ENCODE peak calls at places on chromosome 20, in four cellular contexts. One of them, this sample, is unnamed.

GRCh38 chr20:35291654-35292503 is at the start of gene FAM83C:
- DNase-seq in A549: no peak
- DNase-seq in HepG2: no peak
- DNase-seq in K562: no peak
- DNase-seq in this sample: no peak

GRCh38 chr20:58127731-58128130 is 100.7 kb downstream of the ANKRD60 start:
- DNase-seq in A549: no peak
- DNase-seq in HepG2: peak
- DNase-seq in K562: no peak
- DNase-seq in this sample: no peak

GRCh38 chr20:44475694-44476560 is at the start of gene TTPAL:
- DNase-seq in HepG2: peak
- DNase-seq in A549: peak
- DNase-seq in K562: peak
- DNase-seq in this sample: peak

GRCh38 chr20:20138301-20139064 is 86.2 kb downstream of the CFAP61 start:
- DNase-seq in A549: no peak
- DNase-seq in HepG2: no peak
- DNase-seq in K562: no peak
- DNase-seq in this sample: no peak

GRCh38 chr20:17843246-17844132 is 125.1 kb downstream of the SNX5 start:
- DNase-seq in HepG2: no peak
- DNase-seq in K562: no peak
- DNase-seq in A549: no peak
- DNase-seq in this sample: no peak

GRCh38 chr20:17538517-17539170 is 7.5 kb upstream of the BFSP1 start:
- DNase-seq in K562: peak
- DNase-seq in A549: peak
- DNase-seq in HepG2: no peak
- DNase-seq in this sample: no peak

GRCh38 chr20:381581-382290 is 1.2 kb downstream of the TRIB3 start:
- DNase-seq in HepG2: peak
- DNase-seq in A549: peak
- DNase-seq in K562: peak
- DNase-seq in this sample: no peak

GRCh38 chr20:58710481-58711265 is 18.1 kb downstream of the NPEPL1 start:
- DNase-seq in HepG2: no peak
- DNase-seq in A549: no peak
- DNase-seq in K562: no peak
- DNase-seq in this sample: no peak

GRCh38 chr20:24672886-24673677 is 203.7 kb downstream of the SYNDIG1 start:
- DNase-seq in K562: no peak
- DNase-seq in HepG2: no peak
- DNase-seq in A549: peak
- DNase-seq in this sample: no peak

GRCh38 chr20:18066421-18067333 is 9.0 kb upstream of the OVOL2 start:
- DNase-seq in HepG2: peak
- DNase-seq in A549: no peak
- DNase-seq in K562: no peak
- DNase-seq in this sample: no peak

GRCh38 chr20:50277064-50277415 is 86.4 kb downstream of the CEBPB start:
- DNase-seq in A549: no peak
- DNase-seq in K562: no peak
- DNase-seq in HepG2: no peak
- DNase-seq in this sample: no peak

GRCh38 chr20:18202966-18203365 is 65.3 kb downstream of the KAT14 start:
- DNase-seq in HepG2: no peak
- DNase-seq in A549: no peak
- DNase-seq in K562: no peak
- DNase-seq in this sample: no peak

GRCh38 chr20:49594143-49594928 is 26.4 kb upstream of the PTGIS start:
- DNase-seq in A549: no peak
- DNase-seq in HepG2: no peak
- DNase-seq in K562: no peak
- DNase-seq in this sample: no peak

GRCh38 chr20:44052166-44052565 is 134.8 kb downstream of the JPH2 start:
- DNase-seq in A549: no peak
- DNase-seq in HepG2: no peak
- DNase-seq in K562: no peak
- DNase-seq in this sample: no peak

GRCh38 chr20:7085448-7085847 is 318.0 kb downstream of the BMP2 start:
- DNase-seq in A549: no peak
- DNase-seq in K562: no peak
- DNase-seq in HepG2: no peak
- DNase-seq in this sample: no peak

GRCh38 chr20:58457083-58457680 is 58.0 kb downstream of the APCDD1L start:
- DNase-seq in K562: no peak
- DNase-seq in A549: no peak
- DNase-seq in HepG2: no peak
- DNase-seq in this sample: no peak

GRCh38 chr20:49325981-49326380 is 48.1 kb upstream of the ZNFX1 start:
- DNase-seq in A549: no peak
- DNase-seq in HepG2: no peak
- DNase-seq in K562: no peak
- DNase-seq in this sample: no peak

GRCh38 chr20:38883081-38883980 is 42.9 kb upstream of the FAM83D start:
- DNase-seq in A549: no peak
- DNase-seq in HepG2: no peak
- DNase-seq in K562: no peak
- DNase-seq in this sample: no peak
- H3K4me3 ChIP-seq in A549: no peak
- H3K4me3 ChIP-seq in HepG2: no peak
- H3K4me3 ChIP-seq in K562: no peak
- H3K4me3 ChIP-seq in this sample: no peak

GRCh38 chr20:8854566-8854965 is 214.3 kb upstream of the PLCB4 start:
- DNase-seq in K562: no peak
- DNase-seq in A549: no peak
- DNase-seq in HepG2: no peak
- DNase-seq in this sample: no peak
- TF ChIP-seq USF2 in K562: no peak
- TF ChIP-seq USF2 in A549: no peak
- TF ChIP-seq USF2 in HepG2: no peak
- TF ChIP-seq USF2 in this sample: no peak

GRCh38 chr20:60272790-60273189 is 314.6 kb downstream of the CDH26 start:
- DNase-seq in A549: no peak
- DNase-seq in HepG2: no peak
- DNase-seq in K562: no peak
- DNase-seq in this sample: no peak

GRCh38 chr20:60268502-60268901 is 310.3 kb downstream of the CDH26 start:
- DNase-seq in HepG2: no peak
- DNase-seq in K562: peak
- DNase-seq in A549: no peak
- DNase-seq in this sample: no peak

GRCh38 chr20:60270341-60270740 is 312.1 kb downstream of the CDH26 start:
- DNase-seq in HepG2: no peak
- DNase-seq in A549: no peak
- DNase-seq in K562: no peak
- DNase-seq in this sample: no peak

GRCh38 chr20:60269571-60270162 is 311.4 kb downstream of the CDH26 start:
- DNase-seq in A549: no peak
- DNase-seq in K562: no peak
- DNase-seq in HepG2: no peak
- DNase-seq in this sample: no peak

GRCh38 chr20:60271597-60271996 is 313.4 kb downstream of the CDH26 start:
- DNase-seq in A549: peak
- DNase-seq in K562: peak
- DNase-seq in HepG2: no peak
- DNase-seq in this sample: no peak
- TF ChIP-seq JUN in A549: no peak
- TF ChIP-seq JUN in K562: no peak
- TF ChIP-seq JUN in HepG2: no peak
- TF ChIP-seq JUN in this sample: no peak

GRCh38 chr20:46312075-46312944 is 4.0 kb upstream of the CDH22 start:
- DNase-seq in K562: peak
- DNase-seq in A549: no peak
- DNase-seq in HepG2: peak
- DNase-seq in this sample: peak
- H3K4me3 ChIP-seq in K562: peak
- H3K4me3 ChIP-seq in A549: peak
- H3K4me3 ChIP-seq in HepG2: no peak
- H3K4me3 ChIP-seq in this sample: peak

DNA sequence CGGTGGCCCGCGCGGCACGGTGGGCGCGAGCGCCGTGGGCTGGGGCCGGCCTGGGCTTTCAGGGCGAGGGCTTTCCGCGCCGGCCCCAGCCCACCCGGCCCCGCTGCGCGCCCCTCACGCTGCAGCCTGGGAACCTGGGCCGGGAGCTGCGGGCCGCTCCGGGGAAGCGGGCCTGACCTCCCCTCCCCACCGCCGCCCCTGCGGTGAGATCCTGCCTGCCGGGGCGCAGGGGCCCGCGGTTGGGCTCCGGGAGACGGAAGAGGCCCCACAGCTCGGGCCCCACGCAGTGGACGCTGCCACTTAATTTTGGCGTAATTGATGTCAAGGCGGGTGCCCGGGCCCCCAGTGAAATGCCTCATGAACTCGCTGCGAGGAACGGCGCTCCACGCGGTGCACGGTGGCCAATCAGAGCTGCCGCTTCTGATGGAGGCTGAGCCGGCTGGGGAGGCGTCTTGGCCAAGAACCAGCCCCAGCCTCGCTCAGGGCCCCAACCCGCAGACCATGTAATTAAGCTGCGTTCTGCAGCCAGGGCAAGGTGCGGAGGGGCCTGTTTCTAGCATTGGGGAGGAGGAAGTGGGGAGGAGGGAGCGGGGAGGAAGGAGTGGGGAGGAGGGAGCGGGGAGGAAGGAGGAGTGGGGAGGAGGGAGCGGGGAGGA is 96.1 kb upstream of the BHLHE23 start:
- DNase-seq in K562: no peak
- DNase-seq in HepG2: no peak
- DNase-seq in A549: peak
- DNase-seq in this sample: no peak
- TF ChIP-seq USF2 in K562: no peak
- TF ChIP-seq USF2 in HepG2: no peak
- TF ChIP-seq USF2 in A549: peak
- TF ChIP-seq USF2 in this sample: peak

GRCh38 chr20:9103955-9104354 is 35.1 kb downstream of the PLCB4 start:
- DNase-seq in HepG2: no peak
- DNase-seq in K562: no peak
- DNase-seq in A549: no peak
- DNase-seq in this sample: no peak
- TF ChIP-seq JUN in HepG2: no peak
- TF ChIP-seq JUN in K562: no peak
- TF ChIP-seq JUN in A549: no peak
- TF ChIP-seq JUN in this sample: no peak

GRCh38 chr20:36887779-36888133 is 11.8 kb downstream of the TLDC2 start:
- DNase-seq in HepG2: no peak
- DNase-seq in K562: no peak
- DNase-seq in A549: no peak
- DNase-seq in this sample: no peak
- H3K4me3 ChIP-seq in HepG2: no peak
- H3K4me3 ChIP-seq in K562: no peak
- H3K4me3 ChIP-seq in A549: no peak
- H3K4me3 ChIP-seq in this sample: no peak